ENCODE peak calls at places on chromosomes 2 and 18, in five cellular contexts. M, Q, E, R and A are unnamed samples.

GRCh38 chr2:128444816-128445532 is 126.3 kb upstream of the HS6ST1 start:
- DNase-seq in M (no peak), Q (no peak), E (no peak), R (peak), A (no peak)

GRCh38 chr18:58934356-58934755 is 69.7 kb downstream of the ZNF532 start:
- DNase-seq in M (no peak), Q (no peak), E (no peak), R (no peak), A (no peak)

GRCh38 chr2:43472527-43473194 is 123.2 kb downstream of the THADA start:
- DNase-seq in M (no peak), Q (no peak), E (no peak), R (no peak), A (no peak)

GRCh38 chr18:26386421-26386820 is 160.2 kb downstream of the TAF4B start:
- DNase-seq in M (no peak), Q (no peak), E (no peak), R (no peak), A (no peak)

GRCh38 chr2:20001361-20001863 is 11.1 kb downstream of the MATN3 start:
- DNase-seq in M (no peak), Q (no peak), E (no peak), R (no peak), A (no peak)

GRCh38 chr2:98084151-98084868 is 2.7 kb upstream of the VWA3B start:
- DNase-seq in M (no peak), Q (peak), E (no peak), R (no peak), A (no peak)

GRCh38 chr2:174593574-174594203 is 3.9 kb downstream of the WIPF1 start:
- DNase-seq in M (no peak), Q (no peak), E (peak), R (no peak), A (no peak)

GRCh38 chr2:172021955-172022354 is 22.2 kb downstream of the METAP1D start:
- DNase-seq in M (no peak), Q (no peak), E (no peak), R (no peak), A (peak)

GRCh38 chr2:205545971-205546370 is 136.3 kb upstream of the NRP2 start:
- DNase-seq in M (no peak), Q (no peak), E (no peak), R (no peak), A (no peak)

GRCh38 chr18:67525328-67526110 is 9.0 kb upstream of the DSEL start:
- DNase-seq in M (no peak), Q (peak), E (no peak), R (no peak), A (peak)

GRCh38 chr2:58686757-58687156 is 445.6 kb upstream of the FANCL start:
- DNase-seq in M (no peak), Q (no peak), E (no peak), R (no peak), A (no peak)

GRCh38 chr2:241733391-241734207 is 831 bp upstream of the D2HGDH start:
- DNase-seq in M (no peak), Q (no peak), E (no peak), R (no peak), A (no peak)

GRCh38 chr2:22481507-22482217 is 903.3 kb upstream of the KLHL29 start:
- DNase-seq in M (no peak), Q (no peak), E (no peak), R (no peak), A (no peak)

GRCh38 chr18:31203086-31203793 is 40.6 kb upstream of the DSC1 start:
- DNase-seq in M (no peak), Q (peak), E (no peak), R (no peak), A (no peak)

GRCh38 chr18:43322133-43322532 is 44.8 kb upstream of the SYT4 start:
- DNase-seq in M (no peak), Q (no peak), E (no peak), R (no peak), A (no peak)

GRCh38 chr2:239192456-239192855 is 208.4 kb downstream of the HDAC4 start:
- DNase-seq in M (no peak), Q (no peak), E (no peak), R (peak), A (no peak)

GRCh38 chr2:152200562-152201465 is 25.3 kb upstream of the STAM2 start:
- DNase-seq in M (peak), Q (peak), E (no peak), R (no peak), A (peak)

GRCh38 chr2:167177196-167177595 is 288.9 kb downstream of the XIRP2 start:
- DNase-seq in M (no peak), Q (no peak), E (no peak), R (no peak), A (no peak)

GRCh38 chr2:147916067-147916466 is 71.2 kb downstream of the ACVR2A start:
- DNase-seq in M (no peak), Q (no peak), E (no peak), R (no peak), A (no peak)

GRCh38 chr2:120771556-120772208 is 36.0 kb downstream of the GLI2 start:
- DNase-seq in M (no peak), Q (no peak), E (no peak), R (no peak), A (peak)

GRCh38 chr2:172564376-172564775 is 8.5 kb downstream of the PDK1 start:
- DNase-seq in M (peak), Q (no peak), E (no peak), R (no peak), A (no peak)

GRCh38 chr2:109393211-109393610 is 220.6 kb downstream of the SEPTIN10 start:
- DNase-seq in M (no peak), Q (no peak), E (no peak), R (no peak), A (no peak)

GRCh38 chr2:30561349-30561748 is 114.3 kb downstream of the LCLAT1 start:
- DNase-seq in M (no peak), Q (peak), E (no peak), R (no peak), A (no peak)

GRCh38 chr18:7572837-7573236 is 5.7 kb downstream of the PTPRM start:
- DNase-seq in M (no peak), Q (no peak), E (peak), R (no peak), A (no peak)

GRCh38 chr2:73295751-73296400 is 2.5 kb upstream of the EGR4 start:
- DNase-seq in M (no peak), Q (no peak), E (no peak), R (no peak), A (no peak)

GRCh38 chr2:100902833-100903405 is 83.0 kb downstream of the NPAS2 start:
- DNase-seq in M (no peak), Q (peak), E (no peak), R (no peak), A (peak)

GRCh38 chr18:54859667-54860421 is 31.6 kb downstream of the RAB27B start:
- DNase-seq in M (no peak), Q (no peak), E (no peak), R (no peak), A (no peak)

GRCh38 chr2:85888745-85889647 is at the start of gene ST3GAL5:
- DNase-seq in M (peak), Q (peak), E (peak), R (peak), A (peak)

GRCh38 chr2:85889648-85890281 is 975 bp upstream of the ST3GAL5 start:
- DNase-seq in M (no peak), Q (no peak), E (no peak), R (no peak), A (no peak)

GRCh38 chr2:85888020-85888744 is 608 bp downstream of the ST3GAL5 start:
- DNase-seq in M (no peak), Q (no peak), E (no peak), R (no peak), A (no peak)

GRCh38 chr2:85892216-85892944 is 3.6 kb upstream of the ST3GAL5 start:
- DNase-seq in M (no peak), Q (no peak), E (no peak), R (no peak), A (no peak)

DNA sequence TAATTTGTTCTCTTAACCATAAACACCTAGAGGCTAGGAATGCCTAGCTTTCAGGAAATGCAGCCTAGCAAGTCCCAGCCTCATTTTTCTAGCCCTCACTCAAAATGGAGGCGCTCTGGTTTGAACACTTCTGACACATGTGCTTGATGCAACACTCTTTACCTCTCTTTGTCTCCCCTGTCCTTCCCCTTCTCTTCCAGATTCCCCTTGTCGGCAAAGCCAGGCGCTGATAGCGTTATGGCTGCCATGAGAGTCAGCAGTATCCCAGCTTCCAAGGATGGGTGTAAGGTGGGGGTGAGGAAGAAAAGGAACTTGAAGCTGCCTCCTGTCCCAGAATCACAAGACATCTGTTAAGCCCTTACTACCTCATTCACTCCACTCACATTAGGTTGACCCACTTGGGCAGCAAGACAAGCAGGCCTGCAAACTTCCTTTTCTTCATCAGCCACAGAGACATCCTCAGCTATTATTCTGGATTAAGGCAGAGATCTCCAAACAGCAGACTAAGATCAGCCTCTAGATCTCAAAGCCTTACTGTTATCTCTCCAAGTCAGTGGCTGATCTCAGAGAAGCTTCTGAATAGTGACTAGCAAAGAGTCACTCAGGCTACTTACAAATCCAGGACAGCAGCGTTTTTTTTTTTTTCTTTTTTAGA is 1.9 kb upstream of the ST3GAL5 start:
- DNase-seq in M (peak), Q (no peak), E (no peak), R (no peak), A (no peak)
- H3K4me3 ChIP-seq in M (no peak), Q (no peak), E (no peak), R (no peak), A (peak)

DNA sequence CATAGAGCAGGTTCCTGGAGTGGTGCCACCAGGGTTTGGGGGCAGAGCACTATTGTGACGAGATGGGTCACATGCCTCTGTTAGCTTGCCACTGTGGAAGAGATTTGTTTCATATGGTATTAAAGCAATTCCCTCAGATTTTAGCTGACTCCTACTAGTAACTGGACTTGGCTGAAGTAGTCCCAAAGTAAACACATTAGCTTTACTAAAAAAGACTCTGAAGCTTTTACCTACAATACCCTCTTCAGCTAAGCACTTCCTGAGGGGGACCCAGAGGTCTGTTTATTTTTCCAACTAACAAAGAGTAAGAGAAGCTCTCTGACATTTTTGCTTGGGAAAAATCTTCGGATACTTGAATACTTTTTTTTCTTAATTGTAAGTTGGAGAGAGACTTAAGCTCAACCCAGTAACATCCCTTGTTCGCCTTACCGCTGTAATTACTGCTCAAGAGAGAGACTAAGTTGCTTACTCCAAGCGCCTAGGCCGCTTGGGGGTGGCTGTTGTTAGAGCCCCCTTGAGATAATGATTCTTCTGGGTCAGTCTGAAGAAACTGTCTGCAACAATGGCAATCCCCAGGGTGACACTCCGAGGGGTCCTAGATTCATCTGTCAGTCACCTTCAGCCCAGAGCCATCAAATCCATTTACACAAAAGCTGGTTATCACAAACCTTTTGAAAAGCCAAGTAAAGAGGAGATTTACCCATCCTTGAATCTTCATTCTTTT is 177.4 kb downstream of the FIGN start:
- DNase-seq in M (no peak), Q (no peak), E (no peak), R (no peak), A (no peak)
- TF ChIP-seq KDM1A in M (no peak), Q (no peak), E (no peak), R (no peak), A (no peak)

GRCh38 chr18:52343731-52344340 is 3.8 kb downstream of the DCC start:
- DNase-seq in M (no peak), Q (no peak), E (no peak), R (no peak), A (no peak)
- TF ChIP-seq HDAC2 in M (no peak), Q (no peak), E (no peak), R (no peak), A (no peak)

GRCh38 chr2:200746301-200746700 is 65.4 kb upstream of the BZW1 start:
- DNase-seq in M (no peak), Q (no peak), E (no peak), R (no peak), A (no peak)

GRCh38 chr2:200750323-200750910 is 61.3 kb upstream of the BZW1 start:
- DNase-seq in M (no peak), Q (no peak), E (no peak), R (no peak), A (no peak)

GRCh38 chr2:200748779-200749178 is 62.9 kb upstream of the BZW1 start:
- DNase-seq in M (no peak), Q (peak), E (no peak), R (no peak), A (no peak)

GRCh38 chr2:200749631-200750322 is 61.9 kb upstream of the BZW1 start:
- DNase-seq in M (no peak), Q (no peak), E (no peak), R (no peak), A (no peak)

GRCh38 chr2:200747668-200748618 is 63.8 kb upstream of the BZW1 start:
- DNase-seq in M (no peak), Q (peak), E (no peak), R (no peak), A (peak)
- H3K4me3 ChIP-seq in M (no peak), Q (peak), E (no peak), R (no peak), A (no peak)

GRCh38 chr2:85273732-85274731 is 53.8 kb downstream of the TGOLN2 start:
- DNase-seq in M (no peak), Q (peak), E (no peak), R (no peak), A (no peak)
- TF ChIP-seq KDM1A in M (peak), Q (peak), E (no peak), R (no peak), A (no peak)

DNA sequence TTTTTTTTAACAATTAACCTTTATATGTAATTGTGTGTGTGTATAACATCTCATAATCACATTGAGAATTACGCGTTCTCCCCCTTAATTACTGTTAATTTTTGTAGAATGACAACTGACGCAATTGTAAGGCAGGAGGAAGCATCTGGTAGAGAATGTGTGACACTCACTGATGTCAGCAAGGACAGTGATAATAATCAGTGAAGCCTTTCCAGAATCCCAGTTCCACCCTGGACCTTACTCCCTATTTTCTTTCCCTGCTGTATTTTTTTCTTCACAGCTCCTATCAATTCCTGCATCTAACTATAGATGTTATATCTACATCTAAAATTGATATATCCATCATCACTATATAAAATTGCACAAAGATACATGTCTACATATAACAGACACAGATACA is 16.1 kb upstream of the STRN start:
- DNase-seq in M (no peak), Q (no peak), E (no peak), R (no peak), A (no peak)
- TF ChIP-seq HDAC2 in M (no peak), Q (no peak), E (no peak), R (no peak), A (no peak)

GRCh38 chr2:230827774-230828271 is 36.9 kb upstream of the ITM2C start:
- DNase-seq in M (no peak), Q (no peak), E (no peak), R (no peak), A (no peak)
- H3K4me3 ChIP-seq in M (no peak), Q (no peak), E (peak), R (peak), A (no peak)

GRCh38 chr2:150475479-150476212 is 11.8 kb downstream of the RND3 start:
- DNase-seq in M (no peak), Q (no peak), E (no peak), R (no peak), A (no peak)

GRCh38 chr2:150478206-150478974 is 9.1 kb downstream of the RND3 start:
- DNase-seq in M (no peak), Q (no peak), E (no peak), R (no peak), A (no peak)

GRCh38 chr2:150476213-150476740 is 11.2 kb downstream of the RND3 start:
- DNase-seq in M (no peak), Q (no peak), E (no peak), R (no peak), A (no peak)

GRCh38 chr2:150476809-150477302 is 10.6 kb downstream of the RND3 start:
- DNase-seq in M (no peak), Q (no peak), E (no peak), R (no peak), A (no peak)

DNA sequence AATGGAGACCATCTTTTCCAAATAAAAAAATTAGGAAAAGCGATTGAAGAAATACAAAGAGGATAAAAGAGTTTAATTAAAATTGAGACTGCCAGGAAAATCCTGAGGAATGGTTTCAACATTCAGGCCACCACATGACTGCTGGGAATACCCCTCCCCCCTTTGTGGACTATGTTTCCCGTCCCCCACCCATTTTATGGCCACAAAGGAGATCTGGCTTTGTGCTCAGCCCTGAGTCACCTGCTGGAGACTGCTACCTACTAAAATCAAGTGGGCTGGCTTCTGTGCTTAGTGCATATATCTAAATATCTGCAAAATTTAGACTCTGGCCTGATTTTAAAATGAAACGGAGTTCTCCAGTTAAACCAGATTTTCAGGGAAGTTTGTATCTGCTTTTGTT is 10.1 kb downstream of the RND3 start:
- DNase-seq in M (no peak), Q (no peak), E (no peak), R (no peak), A (no peak)
- TF ChIP-seq KDM1A in M (no peak), Q (no peak), E (no peak), R (no peak), A (no peak)

GRCh38 chr18:28032177-28032576 is 144.8 kb downstream of the CDH2 start:
- DNase-seq in M (no peak), Q (no peak), E (no peak), R (no peak), A (no peak)
- TF ChIP-seq HDAC2 in M (no peak), Q (no peak), E (no peak), R (no peak), A (no peak)